ENCODE peak calls at places on chromosomes 16 and 17, in four cellular contexts. One of them, this sample, is unnamed.
A peak's percentile ranks its signal among the peaks of the same experiment; 100 is the strongest.

GRCh38 chr17:29193146-29193545 is 12.9 kb upstream of the MYO18A start:
- DNase-seq in K562: no peak
- DNase-seq in H1: no peak
- DNase-seq in HepG2: no peak
- DNase-seq in this sample: no peak

GRCh38 chr17:79364695-79365094 is 246.2 kb downstream of the RBFOX3 start:
- DNase-seq in K562: no peak
- DNase-seq in HepG2: no peak
- DNase-seq in H1: no peak
- DNase-seq in this sample: no peak

GRCh38 chr16:89330177-89330856 is 112.8 kb downstream of the ZNF778 start:
- DNase-seq in H1: no peak
- DNase-seq in K562: peak; percentile 51
- DNase-seq in HepG2: peak; percentile 84
- DNase-seq in this sample: no peak

GRCh38 chr16:86491643-86492030 is 18.7 kb upstream of the FOXF1 start:
- DNase-seq in H1: no peak
- DNase-seq in K562: no peak
- DNase-seq in HepG2: no peak
- DNase-seq in this sample: no peak

GRCh38 chr17:32697728-32698625 is 178.9 kb downstream of the MYO1D start:
- DNase-seq in K562: no peak
- DNase-seq in HepG2: peak; percentile 6
- DNase-seq in H1: no peak
- DNase-seq in this sample: no peak

GRCh38 chr16:78893340-78893739 is 707.2 kb downstream of the MAF start:
- DNase-seq in K562: no peak
- DNase-seq in HepG2: no peak
- DNase-seq in H1: no peak
- DNase-seq in this sample: no peak

GRCh38 chr16:75304521-75305363 is 53.3 kb upstream of the BCAR1 start:
- DNase-seq in K562: peak; percentile 54
- DNase-seq in HepG2: peak; percentile 67
- DNase-seq in H1: no peak
- DNase-seq in this sample: no peak

GRCh38 chr17:69822314-69822875 is 252.6 kb upstream of the KCNJ16 start:
- DNase-seq in H1: no peak
- DNase-seq in HepG2: no peak
- DNase-seq in K562: no peak
- DNase-seq in this sample: no peak

GRCh38 chr17:40415390-40415789 is 2.3 kb downstream of the TOP2A start:
- DNase-seq in K562: no peak
- DNase-seq in H1: no peak
- DNase-seq in HepG2: peak; percentile 38
- DNase-seq in this sample: no peak

GRCh38 chr17:67366193-67367157 is at the start of gene PSMD12:
- DNase-seq in HepG2: peak; percentile 90
- DNase-seq in H1: peak; percentile 97
- DNase-seq in K562: peak; percentile 96
- DNase-seq in this sample: peak; percentile 63

GRCh38 chr17:4594406-4595349 is 10.3 kb downstream of the SMTNL2 start:
- DNase-seq in K562: peak; percentile 63
- DNase-seq in HepG2: no peak
- DNase-seq in H1: peak; percentile 79
- DNase-seq in this sample: no peak

GRCh38 chr16:10098991-10099390 is 83.2 kb downstream of the GRIN2A start:
- DNase-seq in HepG2: no peak
- DNase-seq in K562: no peak
- DNase-seq in H1: no peak
- DNase-seq in this sample: no peak

GRCh38 chr16:79286646-79287423 is 313.7 kb downstream of the MAF start:
- DNase-seq in H1: no peak
- DNase-seq in HepG2: no peak
- DNase-seq in K562: no peak
- DNase-seq in this sample: peak; percentile 49

GRCh38 chr17:48492401-48493298 is 38.2 kb downstream of the HOXB1 start:
- DNase-seq in H1: peak; percentile 79
- DNase-seq in HepG2: no peak
- DNase-seq in K562: peak; percentile 86
- DNase-seq in this sample: no peak

GRCh38 chr17:30869005-30869404 is 37.0 kb downstream of the TEFM start:
- DNase-seq in K562: no peak
- DNase-seq in HepG2: no peak
- DNase-seq in H1: no peak
- DNase-seq in this sample: no peak

GRCh38 chr17:30858556-30859250 is 26.9 kb downstream of the ATAD5 start:
- DNase-seq in H1: no peak
- DNase-seq in HepG2: no peak
- DNase-seq in K562: no peak
- DNase-seq in this sample: no peak

GRCh38 chr17:30864636-30865035 is 32.9 kb downstream of the ATAD5 start:
- DNase-seq in HepG2: no peak
- DNase-seq in H1: no peak
- DNase-seq in K562: no peak
- DNase-seq in this sample: no peak
- TF ChIP-seq HDAC6 in HepG2: no peak
- TF ChIP-seq HDAC6 in H1: no peak
- TF ChIP-seq HDAC6 in K562: no peak
- TF ChIP-seq HDAC6 in this sample: no peak

DNA sequence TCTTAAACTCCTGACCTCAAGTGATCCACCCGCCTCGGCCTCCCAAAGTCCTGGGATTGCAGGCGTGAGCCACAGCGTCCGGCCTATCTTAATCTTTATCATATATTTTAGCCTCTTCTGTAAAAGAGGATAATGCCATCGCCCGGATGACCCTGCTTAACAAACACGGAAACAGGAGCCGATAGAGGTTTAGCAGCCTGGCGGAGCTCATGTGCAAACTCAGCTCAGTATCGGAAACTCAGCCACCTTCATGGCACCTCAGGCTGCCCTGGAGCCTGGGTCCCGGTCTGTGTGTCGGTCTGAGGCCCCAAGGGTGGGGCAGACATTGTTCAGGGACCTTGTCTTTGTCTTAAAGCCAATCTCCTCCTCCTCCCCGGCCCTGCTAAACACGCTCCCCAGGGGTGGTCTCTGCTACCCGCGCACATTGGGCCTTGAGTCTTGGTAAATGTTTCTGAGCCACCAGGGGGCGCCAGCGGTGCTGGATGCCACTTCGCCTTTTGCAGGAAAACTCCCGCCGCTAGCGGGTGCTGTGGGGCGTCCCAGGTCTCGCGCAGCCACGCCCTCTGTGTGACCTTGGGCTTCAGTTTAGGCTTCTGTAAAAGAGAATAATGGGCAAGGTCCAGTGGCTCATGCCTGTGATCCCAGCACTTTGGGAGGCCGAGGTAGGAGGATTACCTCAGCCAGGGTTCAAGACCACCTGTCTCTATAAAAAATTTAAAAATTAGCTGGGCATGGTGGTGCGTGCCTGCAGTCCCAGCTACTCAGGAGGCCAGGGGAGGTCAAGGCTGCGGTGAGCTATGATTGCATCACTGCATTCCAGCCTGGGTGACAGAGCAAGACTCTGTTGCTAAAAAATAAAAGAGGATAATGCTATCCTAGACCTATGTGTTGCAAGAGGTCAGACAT is 2.7 kb downstream of the CETP start:
- DNase-seq in HepG2: peak; percentile 83
- DNase-seq in H1: peak; percentile 100
- DNase-seq in K562: peak; percentile 86
- DNase-seq in this sample: no peak
- TF ChIP-seq CHD2 in HepG2: no peak
- TF ChIP-seq CHD2 in H1: peak; percentile 71
- TF ChIP-seq CHD2 in K562: peak; percentile 45
- TF ChIP-seq CHD2 in this sample: no peak

DNA sequence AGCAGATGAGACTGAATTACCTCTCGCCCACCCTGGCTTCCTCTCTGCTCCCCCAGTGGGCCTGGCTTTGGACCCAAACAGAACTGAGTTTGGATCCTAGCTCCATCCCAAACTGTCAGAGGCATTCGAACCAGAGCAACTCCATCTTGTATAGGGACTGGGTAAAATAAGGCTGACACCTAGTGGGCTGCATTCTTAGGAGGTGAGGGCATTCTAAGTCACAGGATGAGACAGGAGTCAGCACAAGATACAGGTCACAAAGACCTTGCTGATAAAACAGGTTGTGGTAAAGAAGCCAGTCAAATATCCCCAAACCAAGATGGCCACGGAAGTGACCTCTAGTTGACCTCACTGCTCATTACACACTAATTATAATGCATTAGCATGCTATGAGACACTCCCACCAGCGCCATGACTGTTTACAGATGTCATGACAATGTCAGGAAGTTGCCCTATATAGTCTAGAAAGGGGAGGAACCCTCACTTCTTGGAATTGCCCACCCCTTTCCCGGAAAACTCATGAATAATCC is 44.4 kb downstream of the LYRM1 start:
- DNase-seq in H1: no peak
- DNase-seq in K562: peak; percentile 35
- DNase-seq in HepG2: peak; percentile 35
- DNase-seq in this sample: no peak
- TF ChIP-seq HDAC6 in H1: no peak
- TF ChIP-seq HDAC6 in K562: no peak
- TF ChIP-seq HDAC6 in HepG2: no peak
- TF ChIP-seq HDAC6 in this sample: no peak

GRCh38 chr16:77211880-77212735 is 12.9 kb downstream of the SYCE1L start:
- DNase-seq in HepG2: no peak
- DNase-seq in H1: peak; percentile 89
- DNase-seq in K562: peak; percentile 88
- DNase-seq in this sample: no peak

GRCh38 chr16:77214411-77215138 is 15.4 kb downstream of the SYCE1L start:
- DNase-seq in HepG2: no peak
- DNase-seq in H1: no peak
- DNase-seq in K562: no peak
- DNase-seq in this sample: no peak

GRCh38 chr16:77213542-77214108 is 14.4 kb downstream of the SYCE1L start:
- DNase-seq in HepG2: peak; percentile 46
- DNase-seq in H1: no peak
- DNase-seq in K562: no peak
- DNase-seq in this sample: no peak

GRCh38 chr16:77208382-77208781 is 9.2 kb downstream of the SYCE1L start:
- DNase-seq in H1: no peak
- DNase-seq in HepG2: no peak
- DNase-seq in K562: no peak
- DNase-seq in this sample: no peak

GRCh38 chr16:77212736-77213541 is 13.7 kb downstream of the SYCE1L start:
- DNase-seq in K562: peak; percentile 83
- DNase-seq in H1: peak; percentile 92
- DNase-seq in HepG2: no peak
- DNase-seq in this sample: no peak
- TF ChIP-seq CHD2 in K562: no peak
- TF ChIP-seq CHD2 in H1: no peak
- TF ChIP-seq CHD2 in HepG2: no peak
- TF ChIP-seq CHD2 in this sample: no peak

DNA sequence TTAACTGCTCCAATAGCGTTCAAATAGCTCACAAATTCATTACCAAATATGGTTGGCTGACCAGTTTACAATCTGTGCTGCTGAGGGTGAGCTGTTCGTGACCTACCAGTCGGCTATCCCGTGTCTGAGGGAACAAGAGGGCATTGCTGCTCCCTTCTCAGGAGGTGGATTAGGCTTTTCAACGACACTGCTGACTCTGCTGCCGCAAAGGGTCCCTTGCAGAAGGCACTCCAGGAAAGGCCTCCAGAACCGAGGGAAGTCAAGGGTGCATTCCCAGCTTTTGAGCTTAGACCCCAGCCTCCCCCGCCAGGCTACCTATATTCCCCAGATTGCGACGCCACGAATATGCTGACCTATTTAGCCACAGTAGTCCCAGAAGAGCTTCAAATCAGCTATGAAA is 32.3 kb downstream of the GJC1 start:
- DNase-seq in H1: no peak
- DNase-seq in K562: no peak
- DNase-seq in HepG2: no peak
- DNase-seq in this sample: no peak
- TF ChIP-seq HDAC6 in H1: no peak
- TF ChIP-seq HDAC6 in K562: no peak
- TF ChIP-seq HDAC6 in HepG2: no peak
- TF ChIP-seq HDAC6 in this sample: no peak

DNA sequence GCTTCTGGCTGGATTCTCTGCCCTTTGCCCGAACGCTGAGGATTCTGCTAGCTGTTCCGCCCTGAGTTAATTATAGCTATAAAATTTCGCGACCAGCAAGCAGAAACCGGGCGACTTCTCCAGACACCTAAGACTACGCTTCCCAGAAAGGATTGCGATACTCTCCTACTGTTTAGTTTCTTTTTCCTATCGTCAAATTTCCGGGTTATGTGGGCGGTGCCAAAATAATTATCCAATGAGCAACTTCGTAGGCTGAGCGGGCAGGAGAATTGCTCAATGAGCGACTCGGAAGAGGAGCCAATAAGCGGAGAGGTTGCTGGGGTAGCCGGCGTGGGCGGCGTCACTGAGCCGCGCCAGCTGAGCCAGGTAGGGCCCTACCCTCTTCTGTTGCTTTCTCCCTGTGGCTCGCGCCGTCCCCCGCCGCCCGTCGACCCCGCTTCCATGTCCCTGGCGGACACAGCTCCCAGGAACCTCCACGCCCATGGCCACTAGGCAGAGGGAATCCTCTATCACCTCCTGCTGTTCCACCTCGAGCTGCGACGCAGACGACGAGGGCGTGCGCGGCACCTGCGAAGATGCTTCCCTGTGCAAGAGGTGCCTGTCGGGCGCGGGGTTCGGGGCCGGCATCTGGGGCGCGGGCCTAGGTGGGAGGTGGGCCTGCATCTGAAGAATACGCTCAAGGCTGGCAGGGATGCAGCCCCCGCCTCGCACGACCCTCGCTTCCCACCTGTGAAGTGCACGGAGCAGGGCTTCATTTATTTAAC is at the start of gene LCMT1:
- DNase-seq in H1: peak; percentile 88
- DNase-seq in HepG2: peak; percentile 99
- DNase-seq in K562: peak; percentile 94
- DNase-seq in this sample: peak; percentile 97
- TF ChIP-seq CHD2 in H1: peak; percentile 72
- TF ChIP-seq CHD2 in HepG2: peak; percentile 45
- TF ChIP-seq CHD2 in K562: peak; percentile 26
- TF ChIP-seq CHD2 in this sample: peak; percentile 92

GRCh38 chr16:4618645-4619418 is 4.1 kb upstream of the UBALD1 start:
- DNase-seq in HepG2: peak; percentile 56
- DNase-seq in K562: no peak
- DNase-seq in H1: no peak
- DNase-seq in this sample: no peak
- TF ChIP-seq HDAC6 in HepG2: no peak
- TF ChIP-seq HDAC6 in K562: no peak
- TF ChIP-seq HDAC6 in H1: no peak
- TF ChIP-seq HDAC6 in this sample: no peak

GRCh38 chr16:47622666-47623176 is 161.6 kb downstream of the PHKB start:
- DNase-seq in HepG2: no peak
- DNase-seq in H1: no peak
- DNase-seq in K562: no peak
- DNase-seq in this sample: no peak

GRCh38 chr16:47612711-47613110 is 151.6 kb downstream of the PHKB start:
- DNase-seq in K562: no peak
- DNase-seq in H1: no peak
- DNase-seq in HepG2: no peak
- DNase-seq in this sample: no peak

GRCh38 chr16:47613251-47613650 is 152.1 kb downstream of the PHKB start:
- DNase-seq in HepG2: no peak
- DNase-seq in K562: no peak
- DNase-seq in H1: no peak
- DNase-seq in this sample: no peak

GRCh38 chr16:47611848-47612493 is 150.8 kb downstream of the PHKB start:
- DNase-seq in H1: no peak
- DNase-seq in HepG2: no peak
- DNase-seq in K562: no peak
- DNase-seq in this sample: no peak

GRCh38 chr16:47617732-47618131 is 156.6 kb downstream of the PHKB start:
- DNase-seq in HepG2: peak; percentile 67
- DNase-seq in H1: no peak
- DNase-seq in K562: no peak
- DNase-seq in this sample: no peak
- TF ChIP-seq CHD2 in HepG2: no peak
- TF ChIP-seq CHD2 in H1: no peak
- TF ChIP-seq CHD2 in K562: no peak
- TF ChIP-seq CHD2 in this sample: no peak

This sample was measured in GM12878.